ENCODE peak calls at places on chromosomes 13 and 19, in five cellular contexts. M is astrocyte, N is aorta, Z is neuronal stem cell, F is body of pancreas. W is an unnamed sample.

GRCh38 chr19:15317392-15318011 is 14.8 kb downstream of the BRD4 start:
- DNase-seq in N (no peak), F (no peak), M (peak; percentile 68), Z (no peak), W (no peak)

GRCh38 chr19:55383789-55384575 is at the start of gene TMEM238:
- DNase-seq in F (peak; percentile 73), N (peak; percentile 86), Z (peak; percentile 64), M (peak; percentile 56), W (no peak)

GRCh38 chr13:67123165-67123564 is 107.0 kb downstream of the PCDH9 start:
- DNase-seq in F (no peak), Z (no peak), M (no peak), N (no peak), W (no peak)

GRCh38 chr19:34497112-34497805 is 15.7 kb downstream of the WTIP start:
- DNase-seq in F (no peak), Z (no peak), N (peak; percentile 1), M (no peak), W (no peak)

GRCh38 chr19:49071860-49072547 is 495 bp downstream of the KCNA7 start:
- DNase-seq in F (no peak), N (no peak), M (no peak), Z (peak; percentile 48), W (no peak)

GRCh38 chr13:24693862-24694471 is 13.8 kb downstream of the ATP12A start:
- DNase-seq in F (peak; percentile 61), M (no peak), N (no peak), Z (peak; percentile 57), W (no peak)

GRCh38 chr13:37747071-37747612 is 122.4 kb downstream of the TRPC4 start:
- DNase-seq in Z (no peak), F (no peak), N (no peak), M (peak; percentile 81), W (peak; percentile 58)

GRCh38 chr13:98427331-98427995 is 149.4 kb downstream of the STK24 start:
- DNase-seq in Z (no peak), M (no peak), F (no peak), N (no peak), W (no peak)

GRCh38 chr19:1651061-1651547 is 1.3 kb downstream of the TCF3 start:
- DNase-seq in N (no peak), M (no peak), Z (peak; percentile 49), F (no peak), W (no peak)

GRCh38 chr19:48419158-48419920 is 25.9 kb downstream of the GRIN2D start:
- DNase-seq in N (no peak), M (no peak), F (peak; percentile 42), Z (peak; percentile 64), W (no peak)

GRCh38 chr13:50892162-50892944 is 17.2 kb upstream of the RNASEH2B start:
- DNase-seq in N (no peak), Z (no peak), M (no peak), F (no peak), W (no peak)

GRCh38 chr13:20424559-20424852 is 101.2 kb downstream of the CRYL1 start:
- DNase-seq in N (no peak), M (no peak), Z (no peak), F (no peak), W (no peak)

GRCh38 chr19:47723573-47723923 is 10.3 kb downstream of the EHD2 start:
- DNase-seq in Z (no peak), F (peak; percentile 89), M (peak; percentile 92), N (no peak), W (peak; percentile 69)

DNA sequence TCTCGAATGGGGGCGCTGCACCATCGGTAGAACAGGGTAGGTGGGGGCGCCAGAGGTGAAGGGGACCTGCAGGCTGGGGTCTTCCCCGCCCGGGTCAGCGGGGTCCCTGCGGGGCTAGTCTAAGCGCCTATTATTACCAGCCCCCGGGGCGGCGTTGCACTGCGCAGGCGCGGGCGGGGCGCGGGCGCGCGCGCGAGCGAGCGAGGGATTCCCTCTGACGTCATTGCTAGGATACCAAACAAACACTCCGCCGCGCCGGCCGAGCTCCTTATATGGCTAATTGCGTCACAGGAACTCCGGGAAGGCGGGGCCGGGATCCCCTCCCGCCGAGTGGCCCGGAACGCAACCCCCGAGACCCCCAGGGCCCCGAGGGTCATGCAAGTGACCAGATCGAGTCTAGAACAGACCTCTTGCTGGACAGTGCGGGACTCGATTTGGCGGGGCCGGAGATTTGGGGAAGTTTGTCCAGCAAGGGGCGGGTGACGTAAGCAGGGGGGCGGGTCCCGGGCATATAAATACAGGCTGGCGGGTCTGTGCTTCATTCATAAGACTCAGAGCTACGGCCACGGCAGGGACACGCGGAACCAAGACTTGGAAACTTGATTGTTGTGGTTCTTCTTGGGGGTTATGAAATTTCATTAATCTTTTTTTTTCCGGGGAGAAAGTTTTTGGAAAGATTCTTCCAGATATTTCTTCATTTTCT is at the start of gene FOSB:
- DNase-seq in F (peak; percentile 98), Z (peak; percentile 98), N (peak; percentile 98), M (peak; percentile 83), W (peak; percentile 75)
- H3K4me3 ChIP-seq in F (peak within 1 kb of the TSS; percentile 23), Z (peak within 1 kb of the TSS; percentile 58), N (peak within 1 kb of the TSS; percentile 35), M (peak within 1 kb of the TSS; percentile 76), W (peak within 1 kb of the TSS; percentile 95)

DNA sequence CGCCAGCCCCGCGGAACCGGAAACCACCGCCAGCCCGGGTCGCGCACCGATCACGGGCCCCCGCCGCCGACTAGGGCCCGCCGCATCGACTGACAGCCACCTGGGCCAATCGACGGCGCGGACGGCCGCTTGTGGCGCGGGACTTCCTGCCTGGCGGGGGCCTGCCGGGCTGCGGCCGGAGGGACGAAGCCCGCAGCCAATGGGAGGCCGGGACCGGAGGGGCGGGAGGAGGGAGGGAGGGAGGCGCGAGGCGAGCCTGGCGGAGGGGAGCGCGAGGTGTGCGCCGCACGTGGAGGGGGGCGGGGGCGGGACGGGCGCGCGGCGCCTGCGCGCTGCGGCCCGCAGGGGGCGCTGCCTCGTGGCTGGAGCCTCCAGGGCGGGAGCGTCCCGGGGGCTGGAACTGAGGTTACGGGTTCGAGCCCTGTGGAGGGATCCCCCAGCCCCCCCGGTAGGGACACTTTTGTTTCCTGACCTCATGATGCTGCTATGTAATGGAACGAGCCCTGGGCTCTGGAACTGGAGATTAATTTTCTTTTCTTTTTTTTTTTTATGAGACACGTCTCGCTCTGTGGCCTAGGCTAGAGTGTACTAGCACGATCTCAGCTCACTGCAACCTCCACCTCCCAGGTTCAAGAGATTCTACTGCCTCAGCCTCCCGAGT is at the start of gene MLLT1:
- DNase-seq in Z (peak; percentile 93), M (peak; percentile 92), N (peak; percentile 100), F (peak; percentile 96), W (peak; percentile 93)
- H3K4me3 ChIP-seq in Z (peak within 1 kb of the TSS; percentile 88), M (peak within 1 kb of the TSS; percentile 77), N (peak within 1 kb of the TSS; percentile 99), F (peak within 1 kb of the TSS; percentile 74), W (peak within 1 kb of the TSS; percentile 91)

GRCh38 chr13:99993660-99994455 is 12.3 kb downstream of the ZIC2 start:
- DNase-seq in Z (peak; percentile 35), N (no peak), M (no peak), F (no peak), W (no peak)

GRCh38 chr13:99991013-99991805 is 9.6 kb downstream of the ZIC2 start:
- DNase-seq in M (no peak), F (no peak), N (peak; percentile 59), Z (peak; percentile 30), W (no peak)

GRCh38 chr13:99991806-99992242 is 10.2 kb downstream of the ZIC2 start:
- DNase-seq in N (no peak), F (no peak), M (no peak), Z (peak; percentile 76), W (no peak)

GRCh38 chr13:99992912-99993311 is 11.3 kb downstream of the ZIC2 start:
- DNase-seq in M (no peak), F (no peak), Z (peak; percentile 21), N (no peak), W (no peak)

DNA sequence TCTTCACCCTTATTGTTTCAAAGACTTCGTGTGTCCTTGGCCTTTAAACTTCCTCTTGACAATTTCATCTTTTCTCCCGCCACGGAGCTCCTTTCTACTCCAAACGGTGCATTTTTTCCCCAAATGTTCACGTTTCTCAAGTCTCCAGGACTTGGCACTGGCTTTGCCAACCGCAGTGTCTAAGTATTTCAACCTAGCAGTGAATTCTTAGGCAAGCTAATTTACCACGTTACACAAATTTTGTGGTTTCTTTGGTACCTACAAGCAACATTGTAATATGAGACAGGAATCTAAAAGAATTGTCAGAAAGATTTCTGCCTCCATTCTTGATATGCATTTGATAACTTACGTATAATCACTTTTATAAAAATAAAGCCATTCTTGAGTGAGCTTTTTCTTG is 10.8 kb downstream of the ZIC2 start:
- DNase-seq in Z (no peak), M (peak; percentile 29), N (no peak), F (no peak), W (no peak)
- H3K4me3 ChIP-seq in Z (peak overlapping the region; percentile 30), M (no peak overlapping the region), N (no peak overlapping the region), F (no peak overlapping the region), W (no peak overlapping the region)

DNA sequence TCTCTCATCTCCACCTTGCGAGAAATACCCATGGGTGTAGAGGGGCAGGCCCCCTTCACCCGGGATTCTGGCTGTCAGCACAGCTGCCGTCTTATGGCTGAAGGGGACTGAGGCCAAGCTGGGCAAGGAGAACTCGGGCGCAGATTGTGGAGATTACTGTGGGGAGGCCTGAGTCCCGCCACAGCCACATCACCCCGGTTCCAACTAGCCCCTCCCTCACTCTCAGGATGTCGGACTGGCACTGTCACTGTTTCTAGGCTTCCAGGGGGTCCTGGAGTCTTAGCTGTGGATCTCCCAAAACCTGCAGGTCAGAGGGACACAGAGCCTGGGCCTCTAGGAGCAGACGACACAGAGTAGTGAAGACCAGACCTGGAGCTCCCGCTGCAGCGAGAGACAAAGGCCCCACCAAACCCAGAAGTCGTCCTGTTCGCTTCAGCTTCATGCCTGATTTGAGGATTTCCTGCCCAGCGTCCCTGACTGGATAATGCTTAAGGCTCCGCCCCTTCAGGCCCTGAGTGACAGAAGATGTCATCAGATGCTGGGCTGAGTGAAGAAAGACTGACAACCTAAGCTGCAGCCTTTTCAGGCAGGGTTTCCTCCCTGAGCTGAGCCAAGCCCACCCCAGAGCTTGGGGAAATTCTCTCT is 55.8 kb downstream of the ZNF93 start:
- DNase-seq in F (no peak), N (no peak), M (no peak), Z (peak; percentile 56), W (no peak)
- H3K4me3 ChIP-seq in F (no peak overlapping the region), N (no peak overlapping the region), M (no peak overlapping the region), Z (no peak overlapping the region), W (no peak overlapping the region)

GRCh38 chr13:42577538-42577937 is 3.6 kb downstream of the TNFSF11 start:
- DNase-seq in Z (no peak), M (no peak), F (no peak), N (no peak), W (no peak)

GRCh38 chr13:42575938-42576337 is 2.0 kb downstream of the TNFSF11 start:
- DNase-seq in N (no peak), F (no peak), Z (no peak), M (no peak), W (no peak)

GRCh38 chr13:42571895-42572294 is 2.1 kb upstream of the TNFSF11 start:
- DNase-seq in N (no peak), Z (no peak), F (no peak), M (no peak), W (no peak)

GRCh38 chr13:42574435-42575311 is 721 bp downstream of the TNFSF11 start:
- DNase-seq in Z (no peak), N (no peak), M (no peak), F (no peak), W (no peak)

DNA sequence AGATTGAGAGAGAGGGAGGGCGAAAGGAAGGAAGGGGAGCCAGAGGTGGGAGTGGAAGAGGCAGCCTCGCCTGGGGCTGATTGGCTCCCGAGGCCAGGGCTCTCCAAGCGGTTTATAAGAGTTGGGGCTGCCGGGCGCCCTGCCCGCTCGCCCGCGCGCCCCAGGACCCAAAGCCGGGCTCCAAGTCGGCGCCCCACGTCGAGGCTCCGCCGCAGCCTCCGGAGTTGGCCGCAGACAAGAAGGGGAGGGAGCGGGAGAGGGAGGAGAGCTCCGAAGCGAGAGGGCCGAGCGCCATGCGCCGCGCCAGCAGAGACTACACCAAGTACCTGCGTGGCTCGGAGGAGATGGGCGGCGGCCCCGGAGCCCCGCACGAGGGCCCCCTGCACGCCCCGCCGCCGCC is at the start of gene TNFSF11:
- DNase-seq in Z (no peak), N (no peak), M (no peak), F (no peak), W (no peak)
- H3K4me3 ChIP-seq in Z (no peak within 1 kb of the TSS), N (no peak within 1 kb of the TSS), M (peak within 1 kb of the TSS; percentile 37), F (no peak within 1 kb of the TSS), W (peak within 1 kb of the TSS; percentile 36)

GRCh38 chr19:45166723-45167252 is 6.0 kb upstream of the NKPD1 start:
- DNase-seq in N (no peak), F (no peak), Z (no peak), M (no peak), W (no peak)
- H3K4me3 ChIP-seq in N (no peak overlapping the region), F (no peak overlapping the region), Z (no peak overlapping the region), M (no peak overlapping the region), W (no peak overlapping the region)